ENCODE peak calls at places on chromosomes 16 and 17, in ten cellular contexts. One of them, this sample, is unnamed. For H3K4me1, the result is how much of the 10 kb centered on the place peaks cover.

GRCh38 chr17:18978655-18979054 is 25.9 kb downstream of the FAM83G start:
- DNase-seq in ovary: no peak
- DNase-seq in transverse colon: no peak
- DNase-seq in tibial nerve: no peak
- DNase-seq in HepG2: no peak
- DNase-seq in CD4-positive, alpha-beta memory T cell: no peak
- DNase-seq in GM23248: no peak
- DNase-seq in mesendoderm: no peak
- DNase-seq in colonic mucosa: no peak
- DNase-seq in neural progenitor cell: no peak
- DNase-seq in this sample: no peak

GRCh38 chr16:78463591-78463990 is 364.1 kb downstream of the WWOX start:
- DNase-seq in ovary: no peak
- DNase-seq in transverse colon: no peak
- DNase-seq in tibial nerve: no peak
- DNase-seq in HepG2: no peak
- DNase-seq in CD4-positive, alpha-beta memory T cell: no peak
- DNase-seq in GM23248: no peak
- DNase-seq in mesendoderm: no peak
- DNase-seq in colonic mucosa: no peak
- DNase-seq in neural progenitor cell: no peak
- DNase-seq in this sample: no peak

GRCh38 chr16:84179612-84180320 is 7.1 kb downstream of the TAF1C start:
- DNase-seq in ovary: no peak
- DNase-seq in transverse colon: no peak
- DNase-seq in tibial nerve: no peak
- DNase-seq in HepG2: no peak
- DNase-seq in CD4-positive, alpha-beta memory T cell: no peak
- DNase-seq in GM23248: no peak
- DNase-seq in mesendoderm: no peak
- DNase-seq in colonic mucosa: no peak
- DNase-seq in neural progenitor cell: no peak
- DNase-seq in this sample: no peak

GRCh38 chr17:78882546-78883089 is 20.4 kb downstream of the CEP295NL start:
- DNase-seq in ovary: no peak
- DNase-seq in transverse colon: no peak
- DNase-seq in tibial nerve: no peak
- DNase-seq in HepG2: no peak
- DNase-seq in CD4-positive, alpha-beta memory T cell: no peak
- DNase-seq in GM23248: peak
- DNase-seq in mesendoderm: peak
- DNase-seq in colonic mucosa: no peak
- DNase-seq in neural progenitor cell: no peak
- DNase-seq in this sample: no peak

GRCh38 chr17:37087683-37088082 is 138.9 kb downstream of the AATF start:
- DNase-seq in ovary: no peak
- DNase-seq in transverse colon: no peak
- DNase-seq in tibial nerve: no peak
- DNase-seq in HepG2: no peak
- DNase-seq in CD4-positive, alpha-beta memory T cell: no peak
- DNase-seq in GM23248: no peak
- DNase-seq in mesendoderm: no peak
- DNase-seq in colonic mucosa: no peak
- DNase-seq in neural progenitor cell: no peak
- DNase-seq in this sample: no peak

GRCh38 chr16:74740795-74741304 is 33.8 kb downstream of the FA2H start:
- DNase-seq in ovary: no peak
- DNase-seq in transverse colon: peak
- DNase-seq in tibial nerve: peak
- DNase-seq in HepG2: no peak
- DNase-seq in CD4-positive, alpha-beta memory T cell: no peak
- DNase-seq in GM23248: peak
- DNase-seq in mesendoderm: no peak
- DNase-seq in colonic mucosa: peak
- DNase-seq in neural progenitor cell: no peak
- DNase-seq in this sample: no peak

GRCh38 chr17:28925912-28926365 is 23.1 kb upstream of the DHRS13 start:
- DNase-seq in ovary: no peak
- DNase-seq in transverse colon: no peak
- DNase-seq in tibial nerve: no peak
- DNase-seq in HepG2: no peak
- DNase-seq in CD4-positive, alpha-beta memory T cell: peak
- DNase-seq in GM23248: peak
- DNase-seq in mesendoderm: no peak
- DNase-seq in colonic mucosa: no peak
- DNase-seq in neural progenitor cell: no peak
- DNase-seq in this sample: no peak

GRCh38 chr17:80909635-80910034 is 82.0 kb upstream of the CHMP6 start:
- DNase-seq in ovary: no peak
- DNase-seq in transverse colon: no peak
- DNase-seq in tibial nerve: no peak
- DNase-seq in HepG2: no peak
- DNase-seq in CD4-positive, alpha-beta memory T cell: no peak
- DNase-seq in GM23248: no peak
- DNase-seq in mesendoderm: no peak
- DNase-seq in colonic mucosa: no peak
- DNase-seq in neural progenitor cell: no peak
- DNase-seq in this sample: no peak

DNA sequence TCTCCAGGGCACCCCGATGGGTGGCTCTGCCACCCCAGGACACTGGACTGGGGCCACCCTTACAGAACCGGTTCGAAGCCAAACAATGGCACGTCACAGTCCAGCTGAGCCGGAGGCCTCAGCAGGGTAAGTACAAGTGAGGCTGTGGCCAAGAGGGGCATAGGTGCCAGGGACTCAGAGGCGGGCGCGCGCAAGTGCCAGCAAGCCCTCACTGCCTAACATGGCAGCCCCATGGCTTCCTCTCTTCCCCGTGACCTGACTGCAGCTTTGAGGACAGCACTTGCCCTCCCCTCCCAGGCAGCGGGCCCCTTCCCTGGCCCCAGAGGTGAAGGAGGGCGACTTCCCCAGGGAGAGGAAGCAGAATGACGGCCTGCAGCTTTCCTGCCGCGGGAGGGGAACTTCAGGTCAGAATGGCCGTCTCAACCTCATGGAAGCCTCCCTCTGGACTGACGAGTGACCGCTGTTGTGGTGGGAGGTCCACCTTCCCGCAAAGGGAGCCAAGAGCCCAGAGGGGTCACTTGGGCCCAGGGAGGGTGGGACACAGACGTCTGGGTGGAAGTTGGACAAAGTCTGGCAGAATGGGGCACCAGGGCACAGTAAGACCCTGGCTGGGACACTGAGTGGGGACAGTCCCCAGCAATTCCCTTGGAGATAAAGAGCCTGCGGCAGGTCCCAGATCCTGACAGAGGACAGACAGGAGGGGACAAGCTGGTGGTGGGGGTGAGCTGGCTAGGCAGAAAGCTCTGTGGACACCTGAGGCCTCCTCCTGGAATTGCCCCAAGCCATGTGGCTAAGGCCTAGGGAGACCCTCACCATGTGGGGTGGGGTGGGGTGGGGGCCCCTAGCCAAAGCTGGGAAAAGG is 52.1 kb upstream of the TOB1 start:
- DNase-seq in ovary: no peak
- DNase-seq in transverse colon: no peak
- DNase-seq in tibial nerve: no peak
- DNase-seq in HepG2: no peak
- DNase-seq in CD4-positive, alpha-beta memory T cell: no peak
- DNase-seq in GM23248: no peak
- DNase-seq in mesendoderm: no peak
- DNase-seq in colonic mucosa: no peak
- DNase-seq in neural progenitor cell: no peak
- DNase-seq in this sample: no peak
- H3K27ac ChIP-seq in ovary: no peak
- H3K27ac ChIP-seq in transverse colon: peak
- H3K27ac ChIP-seq in tibial nerve: peak
- H3K27ac ChIP-seq in HepG2: peak
- H3K27ac ChIP-seq in CD4-positive, alpha-beta memory T cell: peak
- H3K27ac ChIP-seq in GM23248: no peak
- H3K27ac ChIP-seq in mesendoderm: no peak
- H3K27ac ChIP-seq in colonic mucosa: peak
- H3K27ac ChIP-seq in neural progenitor cell: no peak
- H3K27ac ChIP-seq in this sample: no peak

GRCh38 chr17:27343294-27343693 is 49.4 kb downstream of the WSB1 start:
- DNase-seq in ovary: no peak
- DNase-seq in transverse colon: no peak
- DNase-seq in tibial nerve: no peak
- DNase-seq in HepG2: no peak
- DNase-seq in CD4-positive, alpha-beta memory T cell: no peak
- DNase-seq in GM23248: no peak
- DNase-seq in mesendoderm: no peak
- DNase-seq in colonic mucosa: no peak
- DNase-seq in neural progenitor cell: peak
- DNase-seq in this sample: no peak

GRCh38 chr17:27340990-27341595 is 47.2 kb downstream of the WSB1 start:
- DNase-seq in ovary: no peak
- DNase-seq in transverse colon: no peak
- DNase-seq in tibial nerve: no peak
- DNase-seq in HepG2: no peak
- DNase-seq in CD4-positive, alpha-beta memory T cell: no peak
- DNase-seq in GM23248: no peak
- DNase-seq in mesendoderm: no peak
- DNase-seq in colonic mucosa: no peak
- DNase-seq in neural progenitor cell: no peak
- DNase-seq in this sample: no peak

GRCh38 chr17:27340575-27340974 is 46.7 kb downstream of the WSB1 start:
- DNase-seq in ovary: no peak
- DNase-seq in transverse colon: no peak
- DNase-seq in tibial nerve: no peak
- DNase-seq in HepG2: no peak
- DNase-seq in CD4-positive, alpha-beta memory T cell: no peak
- DNase-seq in GM23248: no peak
- DNase-seq in mesendoderm: no peak
- DNase-seq in colonic mucosa: no peak
- DNase-seq in neural progenitor cell: no peak
- DNase-seq in this sample: no peak

GRCh38 chr17:27343972-27344607 is 50.2 kb downstream of the WSB1 start:
- DNase-seq in ovary: no peak
- DNase-seq in transverse colon: no peak
- DNase-seq in tibial nerve: no peak
- DNase-seq in HepG2: no peak
- DNase-seq in CD4-positive, alpha-beta memory T cell: no peak
- DNase-seq in GM23248: no peak
- DNase-seq in mesendoderm: no peak
- DNase-seq in colonic mucosa: no peak
- DNase-seq in neural progenitor cell: no peak
- DNase-seq in this sample: no peak

DNA sequence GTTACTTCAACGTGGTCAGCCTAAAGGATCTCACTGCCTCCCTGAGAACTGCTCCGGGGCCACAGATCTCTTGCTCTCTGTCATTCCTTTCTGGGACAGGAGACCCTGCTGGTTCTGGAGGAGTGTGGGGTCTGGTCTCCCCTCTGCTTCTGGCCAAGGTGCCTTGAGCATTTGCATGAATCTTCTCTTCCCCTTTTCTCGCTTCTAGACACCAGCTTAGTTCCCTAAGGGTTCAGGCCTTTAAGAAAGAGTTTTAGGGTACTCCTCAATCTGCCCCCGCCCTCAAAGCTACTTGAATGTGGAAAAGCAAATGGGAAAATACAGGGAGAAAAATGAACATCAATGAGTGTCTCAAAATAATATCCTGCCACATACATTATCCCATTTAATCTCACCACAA is 48.1 kb downstream of the WSB1 start:
- DNase-seq in ovary: no peak
- DNase-seq in transverse colon: no peak
- DNase-seq in tibial nerve: no peak
- DNase-seq in HepG2: no peak
- DNase-seq in CD4-positive, alpha-beta memory T cell: no peak
- DNase-seq in GM23248: no peak
- DNase-seq in mesendoderm: no peak
- DNase-seq in colonic mucosa: no peak
- DNase-seq in neural progenitor cell: no peak
- DNase-seq in this sample: no peak
- H3K4me1 ChIP-seq in ovary: under half
- H3K4me1 ChIP-seq in transverse colon: under half
- H3K4me1 ChIP-seq in tibial nerve: under half
- H3K4me1 ChIP-seq in HepG2: under half
- H3K4me1 ChIP-seq in CD4-positive, alpha-beta memory T cell: under half
- H3K4me1 ChIP-seq in GM23248: under half
- H3K4me1 ChIP-seq in mesendoderm: under half
- H3K4me1 ChIP-seq in colonic mucosa: under half
- H3K4me1 ChIP-seq in neural progenitor cell: under half
- H3K4me1 ChIP-seq in this sample: under half

GRCh38 chr16:48445782-48446533 is 60.7 kb upstream of the SIAH1 start:
- DNase-seq in ovary: no peak
- DNase-seq in transverse colon: no peak
- DNase-seq in tibial nerve: no peak
- DNase-seq in HepG2: no peak
- DNase-seq in CD4-positive, alpha-beta memory T cell: no peak
- DNase-seq in GM23248: no peak
- DNase-seq in mesendoderm: no peak
- DNase-seq in colonic mucosa: peak
- DNase-seq in neural progenitor cell: no peak
- DNase-seq in this sample: no peak

GRCh38 chr16:48447940-48448536 is 62.8 kb upstream of the SIAH1 start:
- DNase-seq in ovary: no peak
- DNase-seq in transverse colon: no peak
- DNase-seq in tibial nerve: no peak
- DNase-seq in HepG2: peak
- DNase-seq in CD4-positive, alpha-beta memory T cell: no peak
- DNase-seq in GM23248: no peak
- DNase-seq in mesendoderm: no peak
- DNase-seq in colonic mucosa: peak
- DNase-seq in neural progenitor cell: no peak
- DNase-seq in this sample: no peak

GRCh38 chr16:48446534-48446920 is 61.3 kb upstream of the SIAH1 start:
- DNase-seq in ovary: no peak
- DNase-seq in transverse colon: no peak
- DNase-seq in tibial nerve: no peak
- DNase-seq in HepG2: no peak
- DNase-seq in CD4-positive, alpha-beta memory T cell: no peak
- DNase-seq in GM23248: no peak
- DNase-seq in mesendoderm: no peak
- DNase-seq in colonic mucosa: peak
- DNase-seq in neural progenitor cell: peak
- DNase-seq in this sample: no peak

GRCh38 chr16:48448799-48449481 is 63.7 kb upstream of the SIAH1 start:
- DNase-seq in ovary: no peak
- DNase-seq in transverse colon: no peak
- DNase-seq in tibial nerve: no peak
- DNase-seq in HepG2: no peak
- DNase-seq in CD4-positive, alpha-beta memory T cell: no peak
- DNase-seq in GM23248: no peak
- DNase-seq in mesendoderm: no peak
- DNase-seq in colonic mucosa: peak
- DNase-seq in neural progenitor cell: no peak
- DNase-seq in this sample: no peak

GRCh38 chr16:48447428-48447827 is 62.2 kb upstream of the SIAH1 start:
- DNase-seq in ovary: no peak
- DNase-seq in transverse colon: no peak
- DNase-seq in tibial nerve: no peak
- DNase-seq in HepG2: no peak
- DNase-seq in CD4-positive, alpha-beta memory T cell: no peak
- DNase-seq in GM23248: no peak
- DNase-seq in mesendoderm: no peak
- DNase-seq in colonic mucosa: peak
- DNase-seq in neural progenitor cell: no peak
- DNase-seq in this sample: no peak
- H3K27ac ChIP-seq in ovary: no peak
- H3K27ac ChIP-seq in transverse colon: no peak
- H3K27ac ChIP-seq in tibial nerve: no peak
- H3K27ac ChIP-seq in HepG2: no peak
- H3K27ac ChIP-seq in CD4-positive, alpha-beta memory T cell: no peak
- H3K27ac ChIP-seq in GM23248: no peak
- H3K27ac ChIP-seq in mesendoderm: no peak
- H3K27ac ChIP-seq in colonic mucosa: no peak
- H3K27ac ChIP-seq in neural progenitor cell: no peak
- H3K27ac ChIP-seq in this sample: no peak

DNA sequence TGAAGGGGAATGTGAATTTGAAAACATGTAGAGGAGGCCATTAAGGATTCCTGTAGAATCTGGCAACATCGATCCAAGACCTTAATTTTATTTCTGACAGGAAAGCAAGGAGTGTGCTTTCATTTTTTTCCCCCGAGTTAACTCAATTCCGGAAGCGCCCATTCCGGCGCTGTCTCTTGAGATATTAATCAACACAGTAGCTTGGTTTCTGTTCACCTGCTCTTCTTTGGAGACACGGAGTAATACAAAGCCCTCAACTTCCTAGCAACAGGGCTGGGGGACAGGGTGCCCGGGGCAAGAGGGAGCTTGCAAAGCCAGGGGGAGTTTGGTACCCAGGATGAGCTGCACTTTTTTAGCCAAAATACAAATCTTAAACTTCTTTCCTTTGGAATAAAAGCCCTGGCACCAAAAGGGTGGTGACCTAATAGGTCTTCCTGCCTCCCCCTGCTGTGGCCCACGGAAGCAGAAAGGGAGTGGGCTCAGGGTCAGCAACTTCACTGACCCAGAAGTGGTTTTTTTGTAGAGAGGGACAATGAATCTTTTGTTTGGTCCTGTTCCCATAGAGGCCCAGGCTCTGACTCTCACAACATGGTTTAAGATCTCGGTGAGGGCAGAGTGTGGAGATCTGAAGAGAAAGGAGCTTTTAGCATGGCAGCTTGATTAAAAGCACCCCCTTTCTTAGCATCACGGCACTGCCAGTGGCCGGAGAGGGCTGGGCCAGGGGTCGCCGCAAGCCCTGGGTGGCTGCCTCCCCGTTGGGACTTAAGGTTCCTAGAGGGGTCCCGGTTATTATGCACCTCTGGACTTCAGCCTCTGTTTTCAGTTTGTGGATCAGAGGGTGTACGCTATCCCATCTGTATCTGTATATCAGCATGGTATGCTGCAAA is 207.3 kb downstream of the CCDC182 start:
- DNase-seq in ovary: no peak
- DNase-seq in transverse colon: no peak
- DNase-seq in tibial nerve: no peak
- DNase-seq in HepG2: peak
- DNase-seq in CD4-positive, alpha-beta memory T cell: no peak
- DNase-seq in GM23248: no peak
- DNase-seq in mesendoderm: no peak
- DNase-seq in colonic mucosa: no peak
- DNase-seq in neural progenitor cell: peak
- DNase-seq in this sample: no peak
- H3K4me1 ChIP-seq in ovary: under half
- H3K4me1 ChIP-seq in transverse colon: under half
- H3K4me1 ChIP-seq in tibial nerve: under half
- H3K4me1 ChIP-seq in HepG2: half or more
- H3K4me1 ChIP-seq in CD4-positive, alpha-beta memory T cell: under half
- H3K4me1 ChIP-seq in GM23248: under half
- H3K4me1 ChIP-seq in mesendoderm: under half
- H3K4me1 ChIP-seq in colonic mucosa: under half
- H3K4me1 ChIP-seq in neural progenitor cell: half or more
- H3K4me1 ChIP-seq in this sample: under half